ENCODE peak calls at places on chromosomes 1 and 21, in seven cellular contexts. One of them, this sample, is unnamed.

GRCh38 chr1:151435174-151435573 is 24.1 kb downstream of the POGZ start:
- DNase-seq in spleen: no peak
- DNase-seq in GM23338: no peak
- DNase-seq in foreskin fibroblast: no peak
- DNase-seq in body of pancreas: no peak
- DNase-seq in psoas muscle: no peak
- DNase-seq in left ventricle myocardium inferior: no peak
- DNase-seq in this sample: no peak

GRCh38 chr1:30847358-30847972 is 61.1 kb downstream of the SDC3 start:
- DNase-seq in spleen: peak
- DNase-seq in GM23338: peak
- DNase-seq in foreskin fibroblast: no peak
- DNase-seq in body of pancreas: peak
- DNase-seq in psoas muscle: peak
- DNase-seq in left ventricle myocardium inferior: peak
- DNase-seq in this sample: no peak

GRCh38 chr1:201732351-201732750 is 96.6 kb upstream of the IPO9 start:
- DNase-seq in spleen: no peak
- DNase-seq in GM23338: no peak
- DNase-seq in foreskin fibroblast: no peak
- DNase-seq in body of pancreas: no peak
- DNase-seq in psoas muscle: no peak
- DNase-seq in left ventricle myocardium inferior: no peak
- DNase-seq in this sample: peak

GRCh38 chr1:43563779-43564616 is 33.3 kb downstream of the PTPRF start:
- DNase-seq in spleen: no peak
- DNase-seq in GM23338: peak
- DNase-seq in foreskin fibroblast: no peak
- DNase-seq in body of pancreas: peak
- DNase-seq in psoas muscle: no peak
- DNase-seq in left ventricle myocardium inferior: no peak
- DNase-seq in this sample: peak

GRCh38 chr1:197269053-197269452 is 1.0 kb downstream of the CRB1 start:
- DNase-seq in spleen: no peak
- DNase-seq in GM23338: no peak
- DNase-seq in foreskin fibroblast: no peak
- DNase-seq in body of pancreas: no peak
- DNase-seq in psoas muscle: no peak
- DNase-seq in left ventricle myocardium inferior: no peak
- DNase-seq in this sample: no peak

GRCh38 chr1:33468972-33469371 is 3.5 kb upstream of the ZSCAN20 start:
- DNase-seq in spleen: no peak
- DNase-seq in GM23338: no peak
- DNase-seq in foreskin fibroblast: no peak
- DNase-seq in body of pancreas: no peak
- DNase-seq in psoas muscle: no peak
- DNase-seq in left ventricle myocardium inferior: no peak
- DNase-seq in this sample: peak

GRCh38 chr21:36966066-36966845 is at the start of gene HLCS:
- DNase-seq in spleen: peak
- DNase-seq in GM23338: peak
- DNase-seq in foreskin fibroblast: peak
- DNase-seq in body of pancreas: peak
- DNase-seq in psoas muscle: peak
- DNase-seq in left ventricle myocardium inferior: peak
- DNase-seq in this sample: peak

GRCh38 chr1:206477581-206478380 is 7.5 kb downstream of the IKBKE start:
- DNase-seq in spleen: no peak
- DNase-seq in GM23338: no peak
- DNase-seq in foreskin fibroblast: no peak
- DNase-seq in body of pancreas: no peak
- DNase-seq in psoas muscle: peak
- DNase-seq in left ventricle myocardium inferior: no peak
- DNase-seq in this sample: no peak

GRCh38 chr1:31583995-31584868 is 7.9 kb downstream of the TINAGL1 start:
- DNase-seq in spleen: peak
- DNase-seq in GM23338: no peak
- DNase-seq in foreskin fibroblast: no peak
- DNase-seq in body of pancreas: peak
- DNase-seq in psoas muscle: peak
- DNase-seq in left ventricle myocardium inferior: peak
- DNase-seq in this sample: peak

GRCh38 chr1:23366598-23366997 is 3.0 kb downstream of the ZNF436 start:
- DNase-seq in spleen: no peak
- DNase-seq in GM23338: no peak
- DNase-seq in foreskin fibroblast: no peak
- DNase-seq in body of pancreas: no peak
- DNase-seq in psoas muscle: no peak
- DNase-seq in left ventricle myocardium inferior: no peak
- DNase-seq in this sample: no peak

GRCh38 chr1:983736-984475 is 2.0 kb upstream of the PERM1 start:
- DNase-seq in spleen: peak
- DNase-seq in GM23338: peak
- DNase-seq in foreskin fibroblast: no peak
- DNase-seq in body of pancreas: peak
- DNase-seq in psoas muscle: peak
- DNase-seq in left ventricle myocardium inferior: peak
- DNase-seq in this sample: peak

GRCh38 chr1:84090447-84091244 is 53.4 kb upstream of the PRKACB start:
- DNase-seq in spleen: no peak
- DNase-seq in GM23338: no peak
- DNase-seq in foreskin fibroblast: no peak
- DNase-seq in body of pancreas: no peak
- DNase-seq in psoas muscle: no peak
- DNase-seq in left ventricle myocardium inferior: no peak
- DNase-seq in this sample: no peak

GRCh38 chr1:100866041-100866900 is 28.4 kb downstream of the EXTL2 start:
- DNase-seq in spleen: no peak
- DNase-seq in GM23338: peak
- DNase-seq in foreskin fibroblast: no peak
- DNase-seq in body of pancreas: no peak
- DNase-seq in psoas muscle: no peak
- DNase-seq in left ventricle myocardium inferior: no peak
- DNase-seq in this sample: peak

GRCh38 chr1:208252126-208252853 is 8.1 kb upstream of the PLXNA2 start:
- DNase-seq in spleen: no peak
- DNase-seq in GM23338: peak
- DNase-seq in foreskin fibroblast: no peak
- DNase-seq in body of pancreas: no peak
- DNase-seq in psoas muscle: no peak
- DNase-seq in left ventricle myocardium inferior: no peak
- DNase-seq in this sample: no peak

GRCh38 chr1:224506141-224506814 is 71.7 kb upstream of the WDR26 start:
- DNase-seq in spleen: no peak
- DNase-seq in GM23338: no peak
- DNase-seq in foreskin fibroblast: no peak
- DNase-seq in body of pancreas: no peak
- DNase-seq in psoas muscle: peak
- DNase-seq in left ventricle myocardium inferior: no peak
- DNase-seq in this sample: no peak

GRCh38 chr1:161304927-161305871 is 4.6 kb downstream of the MPZ start:
- DNase-seq in spleen: no peak
- DNase-seq in GM23338: peak
- DNase-seq in foreskin fibroblast: no peak
- DNase-seq in body of pancreas: no peak
- DNase-seq in psoas muscle: no peak
- DNase-seq in left ventricle myocardium inferior: no peak
- DNase-seq in this sample: no peak

GRCh38 chr1:66372522-66373071 is 161.4 kb upstream of the SGIP1 start:
- DNase-seq in spleen: no peak
- DNase-seq in GM23338: no peak
- DNase-seq in foreskin fibroblast: no peak
- DNase-seq in body of pancreas: no peak
- DNase-seq in psoas muscle: no peak
- DNase-seq in left ventricle myocardium inferior: no peak
- DNase-seq in this sample: no peak

GRCh38 chr1:36594041-36594440 is 111.3 kb upstream of the CSF3R start:
- DNase-seq in spleen: no peak
- DNase-seq in GM23338: no peak
- DNase-seq in foreskin fibroblast: no peak
- DNase-seq in body of pancreas: no peak
- DNase-seq in psoas muscle: no peak
- DNase-seq in left ventricle myocardium inferior: no peak
- DNase-seq in this sample: no peak

GRCh38 chr1:6638226-6638625 is 13.6 kb downstream of the THAP3 start:
- DNase-seq in spleen: no peak
- DNase-seq in GM23338: no peak
- DNase-seq in foreskin fibroblast: no peak
- DNase-seq in body of pancreas: peak
- DNase-seq in psoas muscle: peak
- DNase-seq in left ventricle myocardium inferior: peak
- DNase-seq in this sample: peak

GRCh38 chr1:38456564-38456876 is 403.1 kb downstream of the RRAGC start:
- DNase-seq in spleen: no peak
- DNase-seq in GM23338: no peak
- DNase-seq in foreskin fibroblast: no peak
- DNase-seq in body of pancreas: no peak
- DNase-seq in psoas muscle: no peak
- DNase-seq in left ventricle myocardium inferior: no peak
- DNase-seq in this sample: no peak

GRCh38 chr1:8395433-8395866 is 77.5 kb downstream of the SLC45A1 start:
- DNase-seq in spleen: no peak
- DNase-seq in GM23338: no peak
- DNase-seq in foreskin fibroblast: no peak
- DNase-seq in body of pancreas: no peak
- DNase-seq in psoas muscle: no peak
- DNase-seq in left ventricle myocardium inferior: no peak
- DNase-seq in this sample: no peak

GRCh38 chr1:8396083-8396911 is 78.4 kb downstream of the SLC45A1 start:
- DNase-seq in spleen: no peak
- DNase-seq in GM23338: peak
- DNase-seq in foreskin fibroblast: peak
- DNase-seq in body of pancreas: no peak
- DNase-seq in psoas muscle: no peak
- DNase-seq in left ventricle myocardium inferior: no peak
- DNase-seq in this sample: peak

GRCh38 chr1:8397511-8397910 is 79.6 kb downstream of the SLC45A1 start:
- DNase-seq in spleen: no peak
- DNase-seq in GM23338: no peak
- DNase-seq in foreskin fibroblast: peak
- DNase-seq in body of pancreas: no peak
- DNase-seq in psoas muscle: no peak
- DNase-seq in left ventricle myocardium inferior: no peak
- DNase-seq in this sample: no peak

GRCh38 chr1:8398086-8398485 is 80.2 kb downstream of the SLC45A1 start:
- DNase-seq in spleen: no peak
- DNase-seq in GM23338: no peak
- DNase-seq in foreskin fibroblast: no peak
- DNase-seq in body of pancreas: no peak
- DNase-seq in psoas muscle: no peak
- DNase-seq in left ventricle myocardium inferior: no peak
- DNase-seq in this sample: no peak

GRCh38 chr1:8396912-8397406 is 79.0 kb downstream of the SLC45A1 start:
- DNase-seq in spleen: no peak
- DNase-seq in GM23338: no peak
- DNase-seq in foreskin fibroblast: peak
- DNase-seq in body of pancreas: no peak
- DNase-seq in psoas muscle: no peak
- DNase-seq in left ventricle myocardium inferior: no peak
- DNase-seq in this sample: peak
- H3K4me3 ChIP-seq in spleen: no peak
- H3K4me3 ChIP-seq in GM23338: no peak
- H3K4me3 ChIP-seq in foreskin fibroblast: peak
- H3K4me3 ChIP-seq in body of pancreas: no peak
- H3K4me3 ChIP-seq in psoas muscle: peak
- H3K4me3 ChIP-seq in left ventricle myocardium inferior: peak
- H3K4me3 ChIP-seq in this sample: no peak

DNA sequence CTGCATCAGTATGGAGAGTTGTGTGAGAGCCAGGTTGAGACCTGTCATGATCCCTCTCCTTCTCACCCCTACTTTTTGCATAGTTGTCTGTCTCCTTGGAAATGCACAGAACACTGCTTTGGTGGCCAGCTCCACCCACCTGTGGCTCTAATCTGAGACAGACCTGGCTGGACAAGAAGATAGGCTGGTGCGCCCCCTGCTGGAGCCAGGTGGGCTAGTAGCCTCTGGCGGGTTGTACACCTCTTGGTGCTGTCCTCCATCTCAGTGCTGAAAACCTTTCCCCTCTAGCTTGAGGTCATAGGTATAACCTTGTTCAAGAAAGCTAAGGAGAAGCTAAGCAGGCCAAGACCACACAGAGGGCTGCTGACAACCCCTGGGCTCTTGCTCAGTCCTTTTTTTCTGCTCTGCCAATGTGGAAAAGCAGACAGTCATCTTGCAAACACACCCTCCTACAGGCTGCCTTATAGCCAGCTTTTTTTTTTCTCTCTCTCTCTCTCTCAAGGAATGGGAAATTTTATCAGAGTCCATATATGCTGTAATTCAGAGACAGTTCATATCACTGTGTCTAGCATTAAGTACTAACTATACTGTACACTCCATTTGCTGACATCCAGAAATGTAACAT is 58.8 kb upstream of the SPATA6 start:
- DNase-seq in spleen: no peak
- DNase-seq in GM23338: peak
- DNase-seq in foreskin fibroblast: no peak
- DNase-seq in body of pancreas: peak
- DNase-seq in psoas muscle: peak
- DNase-seq in left ventricle myocardium inferior: no peak
- DNase-seq in this sample: peak
- TF ChIP-seq CTCF in spleen: peak
- TF ChIP-seq CTCF in GM23338: peak
- TF ChIP-seq CTCF in foreskin fibroblast: peak
- TF ChIP-seq CTCF in body of pancreas: peak
- TF ChIP-seq CTCF in psoas muscle: peak
- TF ChIP-seq CTCF in left ventricle myocardium inferior: peak
- TF ChIP-seq CTCF in this sample: peak

DNA sequence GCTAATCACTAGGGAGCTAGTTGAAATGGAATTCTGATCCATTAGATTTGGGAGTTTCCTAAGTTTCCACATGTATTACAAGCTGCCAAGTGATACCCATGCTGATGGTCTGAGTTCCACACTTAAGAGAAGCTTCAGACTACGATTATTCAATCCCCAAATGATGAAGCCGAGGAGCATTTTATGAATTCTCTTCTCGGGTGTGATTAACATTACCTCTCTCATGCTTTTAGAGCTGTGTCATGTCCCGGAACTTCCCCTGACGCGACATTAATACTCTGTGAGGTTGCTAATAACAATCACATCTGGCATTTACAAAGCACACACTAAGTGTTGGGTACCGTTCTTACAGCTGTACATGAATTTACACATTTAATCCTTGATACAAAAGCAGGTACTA is 63.0 kb downstream of the KCNJ15 start:
- DNase-seq in spleen: no peak
- DNase-seq in GM23338: no peak
- DNase-seq in foreskin fibroblast: peak
- DNase-seq in body of pancreas: no peak
- DNase-seq in psoas muscle: no peak
- DNase-seq in left ventricle myocardium inferior: no peak
- DNase-seq in this sample: peak
- H3K4me3 ChIP-seq in spleen: no peak
- H3K4me3 ChIP-seq in GM23338: no peak
- H3K4me3 ChIP-seq in foreskin fibroblast: no peak
- H3K4me3 ChIP-seq in body of pancreas: no peak
- H3K4me3 ChIP-seq in psoas muscle: no peak
- H3K4me3 ChIP-seq in left ventricle myocardium inferior: no peak
- H3K4me3 ChIP-seq in this sample: no peak

DNA sequence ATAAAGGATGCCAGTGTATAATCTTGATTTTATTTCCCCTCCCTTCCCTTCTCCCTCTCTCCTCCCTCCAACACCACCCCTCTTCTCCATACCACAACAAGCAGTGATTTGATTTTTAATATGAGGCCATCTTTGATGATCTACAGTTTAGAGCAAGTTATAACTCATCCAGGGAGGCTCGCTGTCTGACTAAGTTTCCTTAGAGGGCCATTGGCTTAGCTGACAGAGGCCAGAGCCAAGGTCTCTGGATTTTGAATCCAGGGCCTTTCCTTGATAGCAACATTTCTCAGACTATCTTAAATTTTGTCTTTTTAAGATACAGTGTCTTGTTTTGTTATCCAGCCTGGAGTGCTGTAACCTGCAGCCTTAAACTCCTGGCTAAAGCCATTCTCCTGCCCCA is 431.0 kb upstream of the USP24 start:
- DNase-seq in spleen: no peak
- DNase-seq in GM23338: no peak
- DNase-seq in foreskin fibroblast: no peak
- DNase-seq in body of pancreas: no peak
- DNase-seq in psoas muscle: no peak
- DNase-seq in left ventricle myocardium inferior: no peak
- DNase-seq in this sample: no peak
- TF ChIP-seq CTCF in spleen: no peak
- TF ChIP-seq CTCF in GM23338: no peak
- TF ChIP-seq CTCF in foreskin fibroblast: no peak
- TF ChIP-seq CTCF in body of pancreas: no peak
- TF ChIP-seq CTCF in psoas muscle: no peak
- TF ChIP-seq CTCF in left ventricle myocardium inferior: no peak
- TF ChIP-seq CTCF in this sample: no peak